ENCODE peak calls at places on chromosome 15, in eight cellular contexts. H is sigmoid colon; O is transverse colon; R is H9; Q is CD8-positive, alpha-beta T cell; E is psoas muscle; D is HepG2; B is body of pancreas. P is an unnamed sample.

GRCh38 chr15:37744521-37744920 is 189.9 kb upstream of the TMCO5A start:
- DNase-seq in H (no peak), O (no peak), R (no peak), Q (no peak), E (no peak), D (no peak), B (no peak), P (no peak)

GRCh38 chr15:40310001-40310959 is 2.5 kb upstream of the PLCB2 start:
- DNase-seq in H (peak; percentile 72), O (peak; percentile 65), R (peak; percentile 80), Q (peak; percentile 80), E (no peak), D (peak; percentile 46), B (peak; percentile 58), P (peak; percentile 80)

GRCh38 chr15:64740361-64741170 is 34.8 kb downstream of the RBPMS2 start:
- DNase-seq in H (peak; percentile 98), O (peak; percentile 74), R (no peak), Q (no peak), E (no peak), D (peak; percentile 26), B (peak; percentile 57), P (peak; percentile 78)

GRCh38 chr15:63350178-63350621 is 31.4 kb downstream of the CA12 start:
- DNase-seq in H (no peak), O (no peak), R (no peak), Q (no peak), E (peak; percentile 76), D (no peak), B (peak; percentile 57), P (no peak)

GRCh38 chr15:69462030-69462492 is 9.4 kb downstream of the RPLP1 start:
- DNase-seq in H (peak; percentile 74), O (peak; percentile 50), R (no peak), Q (no peak), E (peak; percentile 73), D (no peak), B (peak; percentile 45), P (peak; percentile 81)

GRCh38 chr15:56351362-56351761 is 13.9 kb upstream of the TEX9 start:
- DNase-seq in H (no peak), O (no peak), R (no peak), Q (no peak), E (no peak), D (no peak), B (no peak), P (no peak)

GRCh38 chr15:99721104-99721778 is 12.0 kb downstream of the LYSMD4 start:
- DNase-seq in H (no peak), O (no peak), R (no peak), Q (no peak), E (no peak), D (peak; percentile 17), B (no peak), P (no peak)

GRCh38 chr15:65646486-65646885 is 24.7 kb downstream of the SLC24A1 start:
- DNase-seq in H (no peak), O (no peak), R (no peak), Q (no peak), E (no peak), D (no peak), B (no peak), P (no peak)

GRCh38 chr15:75731248-75732100 is 18.8 kb upstream of the CSPG4 start:
- DNase-seq in H (peak; percentile 91), O (no peak), R (no peak), Q (no peak), E (peak; percentile 32), D (no peak), B (peak; percentile 37), P (peak; percentile 73)

GRCh38 chr15:50939911-50940310 is 31.4 kb downstream of the AP4E1 start:
- DNase-seq in H (no peak), O (no peak), R (no peak), Q (no peak), E (no peak), D (peak; percentile 30), B (no peak), P (no peak)

GRCh38 chr15:69990566-69991391 is 106.9 kb downstream of the TLE3 start:
- DNase-seq in H (no peak), O (no peak), R (no peak), Q (no peak), E (no peak), D (no peak), B (no peak), P (no peak)

GRCh38 chr15:52163321-52164190 is 27.6 kb downstream of the GNB5 start:
- DNase-seq in H (no peak), O (no peak), R (peak; percentile 71), Q (no peak), E (no peak), D (no peak), B (no peak), P (no peak)

GRCh38 chr15:47888721-47889120 is 171.4 kb downstream of the SEMA6D start:
- DNase-seq in H (no peak), O (no peak), R (no peak), Q (no peak), E (no peak), D (no peak), B (no peak), P (no peak)

GRCh38 chr15:60656491-60657284 is 177.7 kb upstream of the ICE2 start:
- DNase-seq in H (no peak), O (no peak), R (no peak), Q (no peak), E (no peak), D (no peak), B (no peak), P (no peak)

GRCh38 chr15:81292516-81293001 is 31.4 kb downstream of the STARD5 start:
- DNase-seq in H (no peak), O (peak; percentile 71), R (no peak), Q (no peak), E (no peak), D (no peak), B (no peak), P (no peak)

GRCh38 chr15:41893422-41894250 is at the start of gene SPTBN5:
- DNase-seq in H (no peak), O (no peak), R (no peak), Q (no peak), E (peak; percentile 51), D (peak; percentile 21), B (no peak), P (no peak)

DNA sequence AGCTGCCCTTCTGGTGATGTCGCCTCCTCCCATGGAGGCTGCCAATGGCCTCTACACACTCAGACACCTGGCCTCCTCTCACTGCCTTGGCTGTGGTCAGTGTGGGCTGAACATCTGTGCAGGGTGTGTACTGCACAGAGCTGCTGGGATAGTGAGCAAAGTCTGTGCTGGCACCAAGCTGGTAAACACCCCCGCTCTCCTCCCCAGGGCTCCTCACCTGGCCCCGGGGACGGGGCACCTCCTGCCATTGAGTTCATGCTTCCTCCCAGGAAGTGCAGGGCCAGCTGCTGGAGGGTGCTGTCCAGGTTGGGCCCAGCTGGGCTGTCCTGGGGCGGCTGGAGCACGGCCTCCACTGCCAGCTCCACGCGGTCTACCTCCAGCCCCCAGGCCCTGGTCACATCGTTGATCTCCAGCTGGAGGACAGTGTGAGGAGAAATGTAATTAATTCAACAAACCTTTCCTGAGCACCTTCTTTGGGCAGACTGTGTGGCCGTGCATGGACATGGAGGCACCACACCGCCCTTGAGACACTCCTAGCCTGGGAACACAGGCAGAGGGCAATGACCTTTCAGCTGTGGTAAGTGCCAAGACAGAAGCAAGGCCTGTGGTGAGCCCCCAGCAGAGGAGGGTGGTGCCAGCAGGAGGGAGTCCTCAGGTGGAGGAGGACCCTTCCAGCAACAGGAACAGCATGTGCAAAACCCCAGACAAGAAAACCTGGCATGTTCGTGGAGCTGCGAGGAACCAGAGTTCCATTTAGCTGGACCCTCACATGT is 6.8 kb downstream of the STOML1 start:
- DNase-seq in H (peak; percentile 62), O (peak; percentile 44), R (no peak), Q (peak; percentile 45), E (no peak), D (no peak), B (no peak), P (peak; percentile 34)
- TF ChIP-seq CTCF in H (no peak), O (no peak), R (no peak), Q (no peak), E (no peak), D (no peak), B (no peak), P (no peak)

GRCh38 chr15:101063891-101064794 is 145.0 kb downstream of the LRRK1 start:
- DNase-seq in H (peak; percentile 61), O (peak; percentile 7), R (peak; percentile 26), Q (no peak), E (no peak), D (peak; percentile 58), B (peak; percentile 56), P (peak; percentile 58)

GRCh38 chr15:101066501-101067408 is 147.6 kb downstream of the LRRK1 start:
- DNase-seq in H (no peak), O (no peak), R (no peak), Q (no peak), E (no peak), D (no peak), B (no peak), P (no peak)

GRCh38 chr15:101064795-101065569 is 145.8 kb downstream of the LRRK1 start:
- DNase-seq in H (peak; percentile 52), O (peak; percentile 5), R (no peak), Q (no peak), E (no peak), D (no peak), B (no peak), P (peak; percentile 54)

GRCh38 chr15:101067660-101068522 is 148.7 kb downstream of the LRRK1 start:
- DNase-seq in H (no peak), O (no peak), R (no peak), Q (no peak), E (peak; percentile 25), D (no peak), B (no peak), P (no peak)

DNA sequence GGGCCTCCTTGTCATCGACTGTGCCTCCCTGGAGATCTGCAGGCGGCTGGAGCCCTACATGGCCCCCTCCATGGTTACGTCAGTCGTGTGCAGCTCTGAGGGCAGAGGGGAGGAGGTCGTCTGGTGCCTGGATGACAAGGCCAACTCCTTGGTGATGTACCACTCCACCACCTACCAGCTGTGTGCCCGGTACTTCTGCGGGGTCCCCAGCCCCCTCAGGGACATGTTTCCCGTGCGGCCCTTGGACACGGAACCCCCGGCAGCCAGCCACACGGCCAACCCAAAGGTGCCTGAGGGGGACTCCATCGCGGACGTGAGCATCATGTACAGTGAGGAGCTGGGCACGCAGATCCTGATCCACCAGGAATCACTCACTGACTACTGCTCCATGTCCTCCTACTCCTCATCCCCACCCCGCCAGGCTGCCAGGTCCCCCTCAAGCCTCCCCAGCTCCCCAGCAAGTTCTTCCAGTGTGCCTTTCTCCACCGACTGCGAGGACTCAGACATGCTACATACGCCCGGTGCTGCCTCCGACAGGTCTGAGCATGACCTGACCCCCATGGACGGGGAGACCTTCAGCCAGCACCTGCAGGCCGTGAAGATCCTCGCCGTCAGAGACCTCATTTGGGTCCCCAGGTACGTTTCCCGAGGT is 146.5 kb downstream of the LRRK1 start:
- DNase-seq in H (peak; percentile 60), O (no peak), R (no peak), Q (no peak), E (no peak), D (no peak), B (no peak), P (peak; percentile 53)
- H3K4me1 ChIP-seq in H (peaks cover 15% of the 10 kb centered on the region), O (no peaks in the 10 kb centered on the region), R (peaks cover 26% of the 10 kb centered on the region), Q (no peaks in the 10 kb centered on the region), E (no peaks in the 10 kb centered on the region), D (peaks cover 81% of the 10 kb centered on the region), B (peaks cover 20% of the 10 kb centered on the region), P (peaks cover 26% of the 10 kb centered on the region)

GRCh38 chr15:101308604-101309435 is 13.8 kb upstream of the SNRPA1 start:
- DNase-seq in H (peak; percentile 46), O (no peak), R (no peak), Q (no peak), E (no peak), D (no peak), B (no peak), P (peak; percentile 40)
- TF ChIP-seq CTCF in H (no peak), O (no peak), R (no peak), Q (no peak), E (no peak), D (no peak), B (no peak), P (no peak)

GRCh38 chr15:59410448-59410896 is 27.5 kb upstream of the FAM81A start:
- DNase-seq in H (no peak), O (peak; percentile 58), R (no peak), Q (no peak), E (no peak), D (peak; percentile 31), B (peak; percentile 55), P (no peak)
- H3K4me1 ChIP-seq in H (no peaks in the 10 kb centered on the region), O (peaks cover 5% of the 10 kb centered on the region), R (no peaks in the 10 kb centered on the region), Q (peaks cover 16% of the 10 kb centered on the region), E (no peaks in the 10 kb centered on the region), D (peaks cover 47% of the 10 kb centered on the region), B (peaks cover 10% of the 10 kb centered on the region), P (peaks cover 17% of the 10 kb centered on the region)

P was measured in upper lobe of right lung.